ENCODE peak calls at places on chromosomes 5 and 9, in ten cellular contexts. X is ACHN; Q is chondrocyte; V is AG08395; M is stimulated activated CD4-positive, alpha-beta T cell treated with anti-CD3 and anti-CD28 coated beads, Interleukin-4, amount 100 ng/mL, for 48 hours; J is activated T-cell treated with anti-CD3 and anti-CD28 coated beads for 1 hour; D is EL; L is astrocyte of the spinal cord; E is hepatic stellate cell; F is T follicular helper cell. U is an unnamed sample.

GRCh38 chr9:135588886-135589595 is 27.5 kb downstream of the PAEP start:
- DNase-seq in X (no peak), Q (peak; percentile 77), V (no peak), M (no peak), J (no peak), D (no peak), L (no peak), E (no peak), F (no peak), U (no peak)

GRCh38 chr5:130400091-130400490 is 495.8 kb downstream of the CHSY3 start:
- DNase-seq in X (no peak), Q (no peak), V (peak; percentile 35), M (no peak), J (no peak), D (peak; percentile 9), L (peak; percentile 68), E (no peak), F (no peak), U (no peak)

GRCh38 chr9:91162784-91163440 is 198.8 kb downstream of the AUH start:
- DNase-seq in X (peak; percentile 9), Q (no peak), V (peak; percentile 48), M (no peak), J (no peak), D (peak; percentile 42), L (no peak), E (no peak), F (no peak), U (no peak)

GRCh38 chr5:132825824-132826391 is 4.5 kb downstream of the SHROOM1 start:
- DNase-seq in X (no peak), Q (no peak), V (no peak), M (no peak), J (no peak), D (no peak), L (no peak), E (no peak), F (no peak), U (no peak)

GRCh38 chr5:73096239-73096575 is 24.2 kb upstream of the TMEM171 start:
- DNase-seq in X (no peak), Q (no peak), V (no peak), M (no peak), J (no peak), D (no peak), L (no peak), E (no peak), F (no peak), U (no peak)

GRCh38 chr5:143177263-143177994 is 226.1 kb downstream of the NR3C1 start:
- DNase-seq in X (peak; percentile 98), Q (no peak), V (peak; percentile 47), M (no peak), J (no peak), D (peak; percentile 96), L (peak; percentile 96), E (peak; percentile 6), F (no peak), U (no peak)

GRCh38 chr9:89877051-89878002 is 272.5 kb downstream of the GADD45G start:
- DNase-seq in X (no peak), Q (peak; percentile 38), V (no peak), M (no peak), J (no peak), D (no peak), L (no peak), E (no peak), F (no peak), U (no peak)

GRCh38 chr5:73274870-73275756 is 102.1 kb downstream of the TMEM174 start:
- DNase-seq in X (no peak), Q (no peak), V (peak; percentile 70), M (no peak), J (no peak), D (no peak), L (peak; percentile 47), E (no peak), F (no peak), U (no peak)

GRCh38 chr9:87160148-87161107 is 213.1 kb upstream of the GAS1 start:
- DNase-seq in X (no peak), Q (no peak), V (no peak), M (no peak), J (no peak), D (no peak), L (peak; percentile 40), E (no peak), F (no peak), U (no peak)

GRCh38 chr5:156920042-156920860 is 42.8 kb downstream of the TIMD4 start:
- DNase-seq in X (peak; percentile 93), Q (no peak), V (peak; percentile 17), M (peak; percentile 68), J (no peak), D (no peak), L (no peak), E (no peak), F (no peak), U (no peak)

GRCh38 chr9:37404590-37404989 is 17.9 kb upstream of the GRHPR start:
- DNase-seq in X (no peak), Q (no peak), V (no peak), M (no peak), J (no peak), D (no peak), L (no peak), E (no peak), F (no peak), U (no peak)

GRCh38 chr5:108818613-108819272 is 71.0 kb downstream of the FER start:
- DNase-seq in X (peak; percentile 31), Q (no peak), V (peak; percentile 54), M (no peak), J (no peak), D (peak; percentile 67), L (peak; percentile 46), E (peak; percentile 51), F (no peak), U (no peak)

GRCh38 chr9:136858844-136859757 is 7.0 kb downstream of the MAMDC4 start:
- DNase-seq in X (peak; percentile 24), Q (peak; percentile 85), V (peak; percentile 60), M (no peak), J (no peak), D (peak; percentile 54), L (peak; percentile 41), E (no peak), F (no peak), U (peak; percentile 20)

GRCh38 chr5:6728011-6728794 is 15.0 kb downstream of the TENT4A start:
- DNase-seq in X (no peak), Q (no peak), V (no peak), M (no peak), J (no peak), D (no peak), L (no peak), E (no peak), F (no peak), U (no peak)

GRCh38 chr9:111898331-111899096 is 1.9 kb downstream of the UGCG start:
- DNase-seq in X (peak; percentile 38), Q (no peak), V (no peak), M (no peak), J (no peak), D (no peak), L (peak; percentile 26), E (no peak), F (no peak), U (no peak)

GRCh38 chr9:128771745-128772519 is at the start of gene ZER1:
- DNase-seq in X (peak; percentile 84), Q (peak; percentile 97), V (peak; percentile 98), M (peak; percentile 91), J (peak; percentile 89), D (peak; percentile 88), L (peak; percentile 89), E (peak; percentile 98), F (peak; percentile 92), U (peak; percentile 95)

GRCh38 chr5:143796753-143797152 is 15.2 kb upstream of the HMHB1 start:
- DNase-seq in X (no peak), Q (no peak), V (no peak), M (no peak), J (no peak), D (no peak), L (no peak), E (no peak), F (no peak), U (no peak)

GRCh38 chr9:136305822-136306690 is 2.2 kb upstream of the CCDC187 start:
- DNase-seq in X (no peak), Q (no peak), V (no peak), M (no peak), J (no peak), D (no peak), L (no peak), E (no peak), F (no peak), U (no peak)